ENCODE peak calls at places on chromosome X, in four cellular contexts. U, N, G and R are unnamed samples.

GRCh38 chrX:74133156-74133796 is 170.7 kb upstream of the ZCCHC13 start:
- DNase-seq in G (peak), U (peak), N (no peak), R (no peak)

GRCh38 chrX:152154050-152154449 is 15.7 kb upstream of the MAGEA10 start:
- DNase-seq in U (no peak), N (no peak), G (no peak), R (no peak)

GRCh38 chrX:68175569-68175968 is 257.7 kb downstream of the OPHN1 start:
- DNase-seq in U (peak), N (no peak), G (peak), R (no peak)

GRCh38 chrX:2883770-2884169 is 45.4 kb downstream of the ARSD start:
- DNase-seq in G (no peak), U (no peak), N (no peak), R (no peak)

GRCh38 chrX:99468993-99469392 is 941.1 kb downstream of the PCDH19 start:
- DNase-seq in G (no peak), N (no peak), U (no peak), R (no peak)

GRCh38 chrX:129845616-129846190 is 2.0 kb upstream of the ZDHHC9 start:
- DNase-seq in U (no peak), G (no peak), N (no peak), R (no peak)

GRCh38 chrX:46630141-46630540 is 56.6 kb downstream of the CHST7 start:
- DNase-seq in U (peak), N (no peak), G (peak), R (no peak)

GRCh38 chrX:129736491-129736890 is 2.3 kb upstream of the XPNPEP2 start:
- DNase-seq in G (no peak), U (no peak), N (no peak), R (no peak)

GRCh38 chrX:40127052-40127451 is 29.3 kb upstream of the BCOR start:
- DNase-seq in G (no peak), N (no peak), U (no peak), R (no peak)

GRCh38 chrX:63458981-63459380 is 107.8 kb upstream of the SPIN4 start:
- DNase-seq in U (no peak), N (no peak), G (no peak), R (no peak)

GRCh38 chrX:100368167-100368566 is 41.9 kb downstream of the PCDH19 start:
- DNase-seq in N (peak), G (peak), U (peak), R (no peak)

GRCh38 chrX:105696870-105697269 is 125.5 kb upstream of the NRK start:
- DNase-seq in U (no peak), N (no peak), G (no peak), R (no peak)

DNA sequence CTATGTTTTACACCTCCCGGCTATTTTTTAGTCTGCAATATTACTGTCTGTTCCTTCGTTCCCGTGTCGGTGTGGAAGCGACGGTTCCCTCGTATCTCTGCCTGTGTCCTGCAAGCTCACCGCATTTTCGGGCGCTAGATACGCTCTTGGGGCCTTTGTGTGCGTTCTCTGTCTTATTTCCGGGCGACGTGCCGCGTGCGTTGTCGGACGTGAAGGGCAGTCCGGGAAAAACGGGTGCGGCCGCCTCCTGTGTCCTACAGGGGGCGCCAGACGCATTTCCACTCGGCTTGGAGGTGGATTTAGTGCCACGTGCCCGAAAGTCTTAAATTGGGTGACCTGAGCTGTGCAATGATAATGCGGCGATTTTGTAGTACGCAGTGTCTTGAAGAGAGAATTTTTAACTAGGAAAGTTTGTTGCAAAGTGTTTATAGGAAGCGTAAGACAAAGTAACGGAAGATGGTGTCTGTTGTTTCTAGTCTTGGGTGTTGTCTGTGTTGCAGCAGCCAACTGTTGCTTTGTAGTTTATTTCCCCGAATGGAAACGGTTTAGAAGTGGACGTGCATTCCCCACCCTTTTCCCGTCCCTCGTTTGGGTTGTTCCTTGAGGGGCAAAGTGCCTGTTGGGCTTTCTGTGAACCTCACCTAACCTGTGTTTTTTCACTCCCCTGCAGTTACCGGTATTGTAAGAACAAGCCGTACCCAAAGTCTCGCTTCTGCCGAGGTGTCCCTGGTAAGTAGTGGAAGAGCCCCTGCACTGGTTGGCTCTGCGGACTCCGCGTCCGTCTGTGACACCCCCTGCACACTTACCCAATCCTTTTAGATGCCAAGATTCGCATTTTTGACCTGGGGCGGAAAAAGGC is 720 bp downstream of the RPL10 start:
- DNase-seq in N (peak), U (peak), G (peak), R (peak)
- H3K14ac ChIP-seq in N (peak), U (peak), G (no peak), R (no peak)

DNA sequence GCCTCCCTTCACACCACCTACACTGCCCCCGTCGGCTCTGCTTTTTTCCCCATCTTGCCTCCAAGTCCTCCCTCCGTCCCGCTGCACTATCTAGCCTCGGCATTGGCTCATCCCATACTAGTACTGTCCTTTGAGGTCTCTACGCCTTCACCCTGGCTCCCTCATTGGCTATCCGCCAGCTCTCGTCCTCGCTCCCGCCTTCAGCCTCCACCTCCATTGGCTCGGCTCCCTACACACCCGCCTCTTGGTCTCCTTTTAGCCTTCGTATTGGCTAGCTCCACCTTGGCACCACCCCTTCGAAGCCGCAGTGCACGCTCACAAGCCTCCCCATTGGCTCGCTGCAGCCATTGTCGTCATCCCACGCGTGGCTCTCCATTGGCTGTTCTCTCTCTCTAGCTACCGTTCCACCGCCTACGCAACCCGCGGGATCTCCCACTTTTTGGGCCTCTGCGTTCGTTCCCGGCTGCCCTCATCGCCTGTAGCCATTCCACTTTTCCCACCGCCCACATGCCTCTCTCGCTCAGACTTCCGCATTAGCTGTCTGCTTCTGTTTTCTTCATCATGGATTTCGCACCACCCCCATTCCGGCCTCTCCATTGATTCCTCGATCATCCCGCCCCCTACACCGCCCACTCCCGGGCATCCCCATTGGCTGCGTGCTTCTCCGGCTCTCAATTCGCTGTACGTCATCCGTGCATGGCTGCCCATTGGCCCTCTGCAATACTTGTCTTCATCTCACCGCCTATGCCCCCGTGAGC is 404 bp upstream of the PPP1R3F start:
- DNase-seq in U (peak), G (peak), N (peak), R (peak)
- H3K14ac ChIP-seq in U (peak), G (no peak), N (peak), R (no peak)

DNA sequence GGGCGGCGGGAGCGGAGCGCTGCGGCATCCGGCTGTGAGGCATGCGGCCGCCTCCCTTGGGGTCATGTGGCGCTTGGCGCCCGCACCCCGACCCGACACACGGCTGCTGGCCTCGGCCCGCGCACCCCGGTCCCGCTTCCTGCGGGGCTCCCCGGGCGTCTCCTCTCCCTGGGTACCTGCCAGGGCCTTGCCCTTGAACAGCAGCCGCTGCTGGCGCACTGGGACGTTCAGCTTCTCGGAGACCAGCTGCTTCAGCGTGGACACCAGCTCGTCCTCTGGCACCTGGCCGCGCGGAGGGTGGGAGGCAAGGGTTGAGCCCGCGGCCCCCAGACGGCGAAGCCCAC is 391 bp downstream of the UBL4A start:
- DNase-seq in U (no peak), G (no peak), N (no peak), R (no peak)
- H3K14ac ChIP-seq in U (peak), G (no peak), N (no peak), R (no peak)

DNA sequence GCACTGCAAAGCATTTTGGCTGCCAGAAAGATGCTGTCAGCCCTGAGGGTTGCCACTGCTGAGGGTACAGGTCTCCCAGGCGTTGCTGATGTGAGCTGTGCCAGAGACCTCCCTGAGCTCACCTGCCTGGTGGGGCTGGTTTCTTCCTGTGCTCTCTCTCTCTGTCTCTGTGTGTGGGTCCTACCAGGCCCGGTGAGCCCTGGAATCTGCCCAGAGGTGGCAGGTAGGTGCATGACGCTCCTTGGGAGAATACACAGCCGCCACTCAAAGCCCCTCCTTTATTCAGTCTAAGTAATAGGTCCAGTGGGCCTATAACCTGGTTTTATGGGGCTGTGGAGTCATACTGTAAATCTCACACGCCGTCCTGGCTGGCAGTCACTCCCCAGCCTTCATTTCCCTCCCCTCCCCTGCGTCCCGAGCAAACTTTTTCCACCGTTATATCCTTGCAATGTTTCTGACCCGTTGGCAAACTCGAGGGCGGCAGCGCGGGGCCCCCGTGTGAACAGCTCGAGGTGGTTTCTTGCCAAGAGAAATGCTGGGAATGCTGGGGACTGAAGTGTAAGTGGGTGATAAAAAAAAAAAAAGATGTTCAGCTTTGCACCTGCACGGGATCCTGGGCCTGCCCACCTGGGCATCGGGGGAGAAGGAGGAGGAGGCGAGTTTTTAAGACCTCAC is 245.9 kb downstream of the CRLF2 start:
- DNase-seq in N (no peak), G (no peak), U (no peak), R (no peak)
- H3K14ac ChIP-seq in N (no peak), G (no peak), U (no peak), R (no peak)

GRCh38 chrX:14029425-14030247 is at the start of gene GEMIN8:
- DNase-seq in U (peak), N (peak), G (peak), R (peak)
- H3K14ac ChIP-seq in U (peak), N (peak), G (no peak), R (no peak)

GRCh38 chrX:45077748-45078424 is 122.8 kb downstream of the DIPK2B start:
- DNase-seq in G (no peak), U (no peak), N (no peak), R (no peak)

GRCh38 chrX:45083314-45083713 is 117.4 kb downstream of the DIPK2B start:
- DNase-seq in G (no peak), U (no peak), N (no peak), R (no peak)
- H3K14ac ChIP-seq in G (no peak), U (no peak), N (no peak), R (no peak)

DNA sequence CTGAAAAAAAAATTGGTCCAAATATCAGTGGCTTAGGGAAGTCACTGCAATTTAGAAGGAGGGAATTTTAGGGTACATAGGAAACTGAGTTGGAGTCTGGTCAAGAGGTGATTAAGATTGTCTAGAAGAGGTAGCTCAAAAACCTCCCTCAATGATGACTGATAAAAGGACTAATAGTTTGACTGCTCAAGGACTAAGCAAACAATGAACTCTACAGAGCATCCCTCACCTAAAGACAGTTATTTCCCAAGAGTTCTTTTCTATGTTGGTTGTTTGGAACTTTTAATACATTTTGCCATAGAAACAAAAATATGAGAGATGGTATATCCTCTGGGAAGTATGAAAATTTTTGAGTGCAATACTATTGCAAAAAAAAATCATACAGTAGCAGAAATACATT is 35.7 kb downstream of the MAOB start:
- DNase-seq in N (no peak), U (no peak), G (no peak), R (no peak)
- H3K14ac ChIP-seq in N (no peak), U (no peak), G (no peak), R (no peak)